ENCODE peak calls at places on chromosome 21, in ten cellular contexts. Y is stimulated activated CD8-positive, alpha-beta memory T cell treated with anti-CD3 and anti-CD28 coated beads, Interleukin-15, amount 100 ng/mL, for 1 hour; V is lung; Z is Panc1; R is activated CD4-positive, alpha-beta T cell treated with anti-CD3 and anti-CD28 coated beads for 24 hours; K is sigmoid colon; P is HEK293T; X is hepatocyte; H is NCI-H226; Q is CD8-positive, alpha-beta memory T cell. J is an unnamed sample.

GRCh38 chr21:31500071-31500470 is 156.0 kb upstream of the TIAM1 start:
- DNase-seq in Y (no peak), V (no peak), Z (no peak), R (no peak), K (no peak), P (no peak), X (no peak), H (no peak), Q (no peak), J (no peak)

GRCh38 chr21:32102426-32102825 is 176.4 kb downstream of the MIS18A start:
- DNase-seq in Y (no peak), V (no peak), Z (no peak), R (no peak), K (no peak), P (no peak), X (no peak), H (peak), Q (no peak), J (no peak)

GRCh38 chr21:21109736-21110135 is 111.5 kb downstream of the NCAM2 start:
- DNase-seq in Y (no peak), V (no peak), Z (no peak), R (no peak), K (no peak), P (no peak), X (no peak), H (no peak), Q (no peak), J (no peak)

GRCh38 chr21:41636636-41637625 is 129.0 kb upstream of the TMPRSS2 start:
- DNase-seq in Y (no peak), V (no peak), Z (no peak), R (no peak), K (peak), P (no peak), X (no peak), H (no peak), Q (no peak), J (no peak)

GRCh38 chr21:34336756-34337391 is 26.9 kb upstream of the KCNE2 start:
- DNase-seq in Y (no peak), V (no peak), Z (no peak), R (no peak), K (no peak), P (no peak), X (no peak), H (no peak), Q (no peak), J (no peak)

GRCh38 chr21:40577285-40578043 is 269.5 kb downstream of the DSCAM start:
- DNase-seq in Y (no peak), V (no peak), Z (no peak), R (no peak), K (no peak), P (no peak), X (no peak), H (no peak), Q (no peak), J (no peak)

GRCh38 chr21:29245104-29245643 is 53.5 kb upstream of the BACH1 start:
- DNase-seq in Y (no peak), V (no peak), Z (no peak), R (no peak), K (no peak), P (no peak), X (no peak), H (no peak), Q (no peak), J (no peak)

GRCh38 chr21:21188513-21189188 is 190.4 kb downstream of the NCAM2 start:
- DNase-seq in Y (no peak), V (no peak), Z (no peak), R (no peak), K (no peak), P (no peak), X (no peak), H (peak), Q (no peak), J (no peak)

GRCh38 chr21:43846430-43846829 is 18.6 kb upstream of the AGPAT3 start:
- DNase-seq in Y (no peak), V (no peak), Z (no peak), R (no peak), K (no peak), P (no peak), X (no peak), H (no peak), Q (no peak), J (no peak)

GRCh38 chr21:29374481-29374880 is 75.8 kb downstream of the BACH1 start:
- DNase-seq in Y (no peak), V (no peak), Z (no peak), R (no peak), K (no peak), P (no peak), X (no peak), H (no peak), Q (no peak), J (no peak)